ENCODE peak calls at places on chromosome 11, in nine cellular contexts. V is right lobe of liver, E is Peyer's patch, C is heart left ventricle, L is colonic mucosa, Y is PC-9, K is body of pancreas, O is breast epithelium, I is OCI-LY7. H is an unnamed sample.

GRCh38 chr11:114321621-114322257 is 25.5 kb downstream of the NNMT start:
- DNase-seq in V (no peak), E (no peak), C (no peak), L (no peak), Y (no peak), K (peak; percentile 20), O (no peak), I (no peak), H (no peak)

GRCh38 chr11:120929664-120930154 is 94.2 kb upstream of the TBCEL start:
- DNase-seq in V (no peak), E (peak; percentile 64), C (no peak), L (peak; percentile 38), Y (peak; percentile 12), K (peak; percentile 34), O (no peak), I (peak; percentile 73), H (peak; percentile 30)

GRCh38 chr11:115765803-115766239 is 261.6 kb upstream of the CADM1 start:
- DNase-seq in V (no peak), E (no peak), C (no peak), L (no peak), Y (no peak), K (no peak), O (no peak), I (no peak), H (no peak)

GRCh38 chr11:13784848-13785247 is 116.4 kb downstream of the FAR1 start:
- DNase-seq in V (no peak), E (no peak), C (no peak), L (no peak), Y (no peak), K (no peak), O (peak; percentile 74), I (no peak), H (no peak)

GRCh38 chr11:123174196-123175183 is 20.6 kb downstream of the CLMP start:
- DNase-seq in V (no peak), E (peak; percentile 75), C (no peak), L (peak; percentile 32), Y (no peak), K (no peak), O (peak; percentile 61), I (no peak), H (no peak)

GRCh38 chr11:117634756-117635593 is 162.0 kb downstream of the DSCAML1 start:
- DNase-seq in V (no peak), E (no peak), C (no peak), L (no peak), Y (no peak), K (no peak), O (no peak), I (no peak), H (no peak)

GRCh38 chr11:43685483-43685882 is 4.9 kb downstream of the HSD17B12 start:
- DNase-seq in V (no peak), E (no peak), C (no peak), L (no peak), Y (no peak), K (no peak), O (no peak), I (no peak), H (no peak)

GRCh38 chr11:18457435-18457834 is 1.8 kb downstream of the LDHAL6A start:
- DNase-seq in V (no peak), E (peak; percentile 64), C (no peak), L (no peak), Y (peak; percentile 48), K (no peak), O (no peak), I (no peak), H (no peak)

GRCh38 chr11:108220721-108221346 is 1.6 kb downstream of the NPAT start:
- DNase-seq in V (no peak), E (no peak), C (no peak), L (no peak), Y (no peak), K (no peak), O (no peak), I (peak; percentile 40), H (no peak)

GRCh38 chr11:60457576-60457975 is 1.9 kb downstream of the MS4A1 start:
- DNase-seq in V (no peak), E (peak; percentile 64), C (no peak), L (no peak), Y (no peak), K (no peak), O (no peak), I (peak; percentile 72), H (no peak)

GRCh38 chr11:36509265-36509664 is 807 bp downstream of the TRAF6 start:
- DNase-seq in V (no peak), E (no peak), C (no peak), L (peak; percentile 24), Y (no peak), K (no peak), O (no peak), I (peak; percentile 19), H (no peak)

GRCh38 chr11:123381817-123382554 is 48.1 kb upstream of the GRAMD1B start:
- DNase-seq in V (no peak), E (no peak), C (no peak), L (no peak), Y (no peak), K (no peak), O (no peak), I (no peak), H (no peak)

GRCh38 chr11:2927851-2928604 is 1.2 kb downstream of the PHLDA2 start:
- DNase-seq in V (peak; percentile 40), E (no peak), C (peak; percentile 51), L (peak; percentile 70), Y (peak; percentile 57), K (no peak), O (no peak), I (no peak), H (no peak)

GRCh38 chr11:102320679-102321078 is 3.4 kb downstream of the BIRC3 start:
- DNase-seq in V (no peak), E (no peak), C (no peak), L (no peak), Y (no peak), K (no peak), O (no peak), I (peak; percentile 59), H (no peak)

GRCh38 chr11:96167233-96167632 is 175.8 kb downstream of the MAML2 start:
- DNase-seq in V (no peak), E (no peak), C (no peak), L (no peak), Y (no peak), K (no peak), O (no peak), I (no peak), H (no peak)

GRCh38 chr11:96167787-96168186 is 175.2 kb downstream of the MAML2 start:
- DNase-seq in V (no peak), E (no peak), C (no peak), L (no peak), Y (no peak), K (no peak), O (no peak), I (no peak), H (no peak)

GRCh38 chr11:96161271-96162089 is 181.5 kb downstream of the MAML2 start:
- DNase-seq in V (no peak), E (no peak), C (no peak), L (no peak), Y (no peak), K (no peak), O (no peak), I (no peak), H (no peak)

GRCh38 chr11:96159968-96160367 is 183.0 kb downstream of the MAML2 start:
- DNase-seq in V (no peak), E (no peak), C (no peak), L (no peak), Y (no peak), K (no peak), O (no peak), I (no peak), H (no peak)

DNA sequence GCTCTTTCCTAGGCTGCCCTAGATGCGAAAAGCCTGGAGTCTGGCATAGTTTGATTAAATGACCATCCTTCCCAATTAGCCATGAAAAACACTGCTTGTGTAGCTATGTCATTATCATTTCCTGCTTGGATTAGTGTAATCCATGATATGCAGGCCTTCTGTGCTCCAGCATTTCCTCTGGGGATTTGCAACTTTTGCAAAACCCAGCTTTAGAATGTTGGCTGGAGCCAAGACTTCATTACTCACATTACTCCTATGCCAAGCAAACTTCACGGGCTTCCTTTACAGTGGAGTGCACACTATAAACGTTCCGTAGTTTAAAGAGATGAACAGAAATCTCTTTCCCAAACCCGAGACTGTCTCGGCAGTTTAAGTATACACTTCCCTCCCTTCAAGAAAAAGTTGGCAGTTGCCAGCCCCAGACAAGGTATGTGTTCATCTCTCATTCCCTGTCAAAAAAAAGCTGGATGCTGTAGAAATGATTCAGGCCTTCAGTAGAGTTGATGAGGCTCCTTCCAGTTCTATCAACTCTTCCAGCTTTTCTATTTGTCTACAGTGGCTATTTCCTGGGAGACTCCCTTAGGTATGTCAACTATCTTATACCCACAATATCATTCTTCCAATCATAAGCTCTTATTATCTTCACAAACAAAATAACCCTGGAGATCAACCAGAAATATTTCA is 180.0 kb downstream of the MAML2 start:
- DNase-seq in V (no peak), E (no peak), C (no peak), L (no peak), Y (no peak), K (no peak), O (no peak), I (no peak), H (no peak)
- H3K27ac ChIP-seq in V (peak overlapping the region; percentile 34), E (peak overlapping the region; percentile 50), C (peak overlapping the region; percentile 52), L (peak overlapping the region; percentile 51), Y (peak overlapping the region; percentile 7), K (no peak overlapping the region), O (peak overlapping the region; percentile 81), I (no peak overlapping the region), H (no peak overlapping the region)

GRCh38 chr11:69296890-69297224 is 2.9 kb downstream of the MYEOV start:
- DNase-seq in V (no peak), E (no peak), C (no peak), L (no peak), Y (no peak), K (no peak), O (no peak), I (no peak), H (no peak)
- H3K4me3 ChIP-seq in V (no peak overlapping the region), E (peak overlapping the region; percentile 14), C (peak overlapping the region; percentile 28), L (no peak overlapping the region), Y (peak overlapping the region; percentile 97), K (no peak overlapping the region), O (peak overlapping the region; percentile 29), I (peak overlapping the region; percentile 72), H (peak overlapping the region; percentile 94)

GRCh38 chr11:26753738-26754504 is 32.1 kb upstream of the SLC5A12 start:
- DNase-seq in V (no peak), E (peak; percentile 63), C (no peak), L (peak; percentile 39), Y (peak; percentile 8), K (peak; percentile 54), O (peak; percentile 37), I (peak; percentile 75), H (peak; percentile 13)
- H3K4me1 ChIP-seq in V (no peaks in the 10 kb centered on the region), E (no peaks in the 10 kb centered on the region), C (peaks cover 4% of the 10 kb centered on the region), L (no peaks in the 10 kb centered on the region), Y (no peaks in the 10 kb centered on the region), K (no peaks in the 10 kb centered on the region), O (no peaks in the 10 kb centered on the region), I (no peaks in the 10 kb centered on the region), H (no peaks in the 10 kb centered on the region)

GRCh38 chr11:109869536-109869935 is 223.7 kb upstream of the ZC3H12C start:
- DNase-seq in V (no peak), E (no peak), C (no peak), L (no peak), Y (no peak), K (no peak), O (no peak), I (no peak), H (no peak)
- H3K27ac ChIP-seq in V (no peak overlapping the region), E (no peak overlapping the region), C (no peak overlapping the region), L (no peak overlapping the region), Y (no peak overlapping the region), K (no peak overlapping the region), O (no peak overlapping the region), I (no peak overlapping the region), H (no peak overlapping the region)

GRCh38 chr11:93734427-93735222 is 6.7 kb downstream of the TAF1D start:
- DNase-seq in V (no peak), E (no peak), C (no peak), L (no peak), Y (no peak), K (no peak), O (no peak), I (no peak), H (no peak)
- H3K4me3 ChIP-seq in V (no peak overlapping the region), E (no peak overlapping the region), C (no peak overlapping the region), L (no peak overlapping the region), Y (no peak overlapping the region), K (no peak overlapping the region), O (no peak overlapping the region), I (peak overlapping the region; percentile 96), H (no peak overlapping the region)